ENCODE peak calls at places on chromosomes 4 and X, in five cellular contexts. One of them, this sample, is unnamed.

GRCh38 chrX:71923516-71923915 is 12.9 kb downstream of the NHSL2 start:
- DNase-seq in GM06990: no peak
- DNase-seq in K562: no peak
- DNase-seq in CD8-positive, alpha-beta T cell: no peak
- DNase-seq in neural progenitor cell: no peak
- DNase-seq in this sample: no peak

GRCh38 chr4:102799816-102800215 is 27.5 kb downstream of the UBE2D3 start:
- DNase-seq in GM06990: no peak
- DNase-seq in neural progenitor cell: no peak
- DNase-seq in CD8-positive, alpha-beta T cell: no peak
- DNase-seq in K562: no peak
- DNase-seq in this sample: no peak

GRCh38 chr4:11805837-11806236 is 377.1 kb upstream of the HS3ST1 start:
- DNase-seq in GM06990: no peak
- DNase-seq in K562: no peak
- DNase-seq in neural progenitor cell: peak; percentile 8
- DNase-seq in CD8-positive, alpha-beta T cell: no peak
- DNase-seq in this sample: peak; percentile 3

GRCh38 chr4:86934147-86934771 is 552 bp upstream of the AFF1 start:
- DNase-seq in neural progenitor cell: peak; percentile 35
- DNase-seq in GM06990: no peak
- DNase-seq in K562: no peak
- DNase-seq in CD8-positive, alpha-beta T cell: no peak
- DNase-seq in this sample: no peak

GRCh38 chrX:42102586-42103282 is 179.4 kb upstream of the CASK start:
- DNase-seq in GM06990: no peak
- DNase-seq in K562: no peak
- DNase-seq in neural progenitor cell: no peak
- DNase-seq in CD8-positive, alpha-beta T cell: no peak
- DNase-seq in this sample: no peak

GRCh38 chr4:5773271-5773555 is 62.2 kb downstream of the EVC start:
- DNase-seq in neural progenitor cell: no peak
- DNase-seq in K562: no peak
- DNase-seq in GM06990: no peak
- DNase-seq in CD8-positive, alpha-beta T cell: no peak
- DNase-seq in this sample: no peak

GRCh38 chr4:16524911-16525574 is 298.8 kb upstream of the TAPT1 start:
- DNase-seq in K562: no peak
- DNase-seq in CD8-positive, alpha-beta T cell: no peak
- DNase-seq in neural progenitor cell: no peak
- DNase-seq in GM06990: no peak
- DNase-seq in this sample: no peak

GRCh38 chrX:103063918-103064434 is at the start of gene BEX1:
- DNase-seq in CD8-positive, alpha-beta T cell: no peak
- DNase-seq in GM06990: no peak
- DNase-seq in K562: no peak
- DNase-seq in neural progenitor cell: peak; percentile 73
- DNase-seq in this sample: no peak

GRCh38 chrX:136689441-136689840 is 41.5 kb downstream of the CD40LG start:
- DNase-seq in CD8-positive, alpha-beta T cell: no peak
- DNase-seq in K562: no peak
- DNase-seq in GM06990: no peak
- DNase-seq in neural progenitor cell: peak; percentile 65
- DNase-seq in this sample: no peak

DNA sequence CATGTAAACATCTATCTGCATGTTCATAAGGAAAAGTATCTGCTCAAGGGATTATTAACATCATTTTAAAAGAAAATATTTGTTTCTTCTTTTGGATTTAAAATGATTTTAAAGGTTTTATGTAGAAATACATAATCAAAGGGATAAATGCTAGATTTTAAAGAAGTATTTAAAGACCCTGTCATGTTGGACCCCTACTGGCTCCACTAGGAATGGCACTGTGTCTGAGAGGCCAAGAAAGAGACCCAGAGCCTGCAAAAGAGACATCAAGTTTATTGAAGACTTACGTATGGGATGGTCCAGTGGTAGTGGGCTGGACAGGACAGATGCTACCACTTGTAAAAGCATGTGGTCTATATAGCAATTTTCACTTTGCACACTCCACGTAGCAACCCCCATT is 78.7 kb upstream of the PCDH18 start:
- DNase-seq in GM06990: no peak
- DNase-seq in neural progenitor cell: peak; percentile 35
- DNase-seq in CD8-positive, alpha-beta T cell: no peak
- DNase-seq in K562: no peak
- DNase-seq in this sample: no peak
- TF ChIP-seq CTCF in GM06990: peak; percentile 11
- TF ChIP-seq CTCF in neural progenitor cell: peak; percentile 71
- TF ChIP-seq CTCF in CD8-positive, alpha-beta T cell: no peak
- TF ChIP-seq CTCF in K562: no peak
- TF ChIP-seq CTCF in this sample: no peak

DNA sequence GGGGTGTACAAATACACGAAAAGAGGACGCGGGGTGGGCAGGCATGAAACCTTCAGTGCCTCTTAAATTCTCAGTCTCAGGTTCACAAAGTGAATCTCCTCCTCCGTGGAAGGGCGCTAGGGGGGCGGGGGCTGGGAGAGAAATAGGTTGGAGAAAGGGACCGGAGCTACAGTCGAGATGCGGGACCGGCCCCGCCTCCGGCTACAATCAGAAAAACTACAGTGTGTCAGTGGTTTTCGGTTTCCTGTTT is 3.4 kb downstream of the MAML3 start:
- DNase-seq in GM06990: no peak
- DNase-seq in K562: no peak
- DNase-seq in neural progenitor cell: no peak
- DNase-seq in CD8-positive, alpha-beta T cell: no peak
- DNase-seq in this sample: no peak
- TF ChIP-seq CTCF in GM06990: no peak
- TF ChIP-seq CTCF in K562: no peak
- TF ChIP-seq CTCF in neural progenitor cell: no peak
- TF ChIP-seq CTCF in CD8-positive, alpha-beta T cell: no peak
- TF ChIP-seq CTCF in this sample: no peak

DNA sequence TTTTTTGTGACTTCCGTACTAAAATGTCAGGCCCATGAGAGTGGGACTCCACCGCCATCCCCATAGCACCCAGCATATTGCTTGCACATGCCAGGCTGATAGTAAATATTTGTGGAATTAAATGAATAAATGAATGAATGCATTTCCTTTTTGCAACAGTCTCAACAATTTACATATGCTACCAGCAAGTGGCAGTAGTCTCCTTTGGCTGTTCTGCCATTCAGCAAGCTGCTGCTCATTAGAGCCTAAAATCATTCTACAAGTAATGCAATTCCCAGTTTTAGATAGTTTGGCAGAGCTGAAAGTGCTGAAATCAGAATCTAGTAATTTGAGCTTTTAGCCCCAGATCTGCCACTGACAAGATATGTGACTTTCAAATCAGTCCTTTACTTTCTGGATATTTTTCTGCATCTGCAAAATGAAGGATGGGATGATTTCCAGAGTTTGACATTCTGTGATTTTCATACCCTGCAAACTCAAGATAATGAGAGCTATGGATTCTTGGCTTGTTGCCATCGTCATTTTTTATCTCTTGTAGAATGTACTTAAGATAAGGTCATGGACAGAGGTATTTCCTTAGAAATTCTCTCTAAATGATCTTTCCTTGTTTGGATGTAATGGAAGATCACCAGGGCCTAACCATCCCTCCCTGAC is 35.7 kb upstream of the INTS6L start:
- DNase-seq in neural progenitor cell: peak; percentile 31
- DNase-seq in K562: peak; percentile 13
- DNase-seq in CD8-positive, alpha-beta T cell: no peak
- DNase-seq in GM06990: no peak
- DNase-seq in this sample: peak; percentile 18
- TF ChIP-seq CTCF in neural progenitor cell: peak; percentile 58
- TF ChIP-seq CTCF in K562: peak; percentile 70
- TF ChIP-seq CTCF in CD8-positive, alpha-beta T cell: peak; percentile 64
- TF ChIP-seq CTCF in GM06990: peak; percentile 57
- TF ChIP-seq CTCF in this sample: peak; percentile 19

DNA sequence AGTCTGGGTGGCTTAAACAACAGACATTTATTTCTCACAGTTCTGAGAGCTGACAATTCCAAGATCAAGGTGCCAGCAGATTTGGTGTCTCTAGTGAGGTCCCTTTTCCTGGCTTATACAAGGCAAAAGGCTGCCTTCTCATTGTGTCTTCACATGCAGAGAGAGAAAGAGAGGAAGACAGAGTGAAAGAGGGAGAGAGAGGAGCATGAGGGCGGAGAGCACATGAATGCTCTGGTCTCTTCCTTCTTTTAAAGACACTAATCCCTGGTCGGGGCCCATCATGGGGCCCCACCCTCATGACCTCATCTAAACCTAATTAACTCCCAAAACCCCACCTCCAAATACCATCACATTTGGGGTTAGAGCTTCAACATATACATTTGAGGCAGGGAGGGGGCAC is 62.9 kb downstream of the MMRN1 start:
- DNase-seq in GM06990: no peak
- DNase-seq in K562: no peak
- DNase-seq in neural progenitor cell: peak; percentile 34
- DNase-seq in CD8-positive, alpha-beta T cell: no peak
- DNase-seq in this sample: no peak
- TF ChIP-seq CTCF in GM06990: no peak
- TF ChIP-seq CTCF in K562: no peak
- TF ChIP-seq CTCF in neural progenitor cell: no peak
- TF ChIP-seq CTCF in CD8-positive, alpha-beta T cell: no peak
- TF ChIP-seq CTCF in this sample: no peak

GRCh38 chrX:43845776-43846175 is 36.5 kb downstream of the MAOB start:
- DNase-seq in GM06990: no peak
- DNase-seq in K562: no peak
- DNase-seq in CD8-positive, alpha-beta T cell: no peak
- DNase-seq in neural progenitor cell: no peak
- DNase-seq in this sample: no peak

GRCh38 chrX:43850612-43851011 is 31.6 kb downstream of the MAOB start:
- DNase-seq in neural progenitor cell: no peak
- DNase-seq in CD8-positive, alpha-beta T cell: no peak
- DNase-seq in K562: no peak
- DNase-seq in GM06990: no peak
- DNase-seq in this sample: no peak

GRCh38 chrX:43849173-43849572 is 33.1 kb downstream of the MAOB start:
- DNase-seq in neural progenitor cell: no peak
- DNase-seq in GM06990: no peak
- DNase-seq in K562: no peak
- DNase-seq in CD8-positive, alpha-beta T cell: no peak
- DNase-seq in this sample: no peak

GRCh38 chrX:43846558-43846957 is 35.7 kb downstream of the MAOB start:
- DNase-seq in K562: no peak
- DNase-seq in CD8-positive, alpha-beta T cell: no peak
- DNase-seq in GM06990: no peak
- DNase-seq in neural progenitor cell: no peak
- DNase-seq in this sample: no peak

DNA sequence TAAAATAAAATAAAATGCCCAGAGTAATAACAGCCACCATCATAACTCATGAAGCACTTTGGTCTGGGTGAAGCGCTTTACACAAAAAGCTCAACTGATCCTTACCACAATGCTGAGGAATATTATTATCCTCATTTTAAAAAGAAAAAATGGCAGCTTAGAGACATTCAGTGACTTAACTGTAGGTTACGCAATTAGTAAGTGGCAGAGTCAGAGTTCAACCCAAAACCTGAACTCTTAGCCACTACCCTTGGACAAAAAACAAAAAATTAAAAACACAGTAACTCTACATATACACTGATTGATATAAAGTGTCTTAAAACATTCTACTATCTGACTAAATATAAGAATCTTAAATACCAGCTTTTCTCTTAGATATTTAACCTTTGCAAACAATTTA is 34.9 kb downstream of the MAOB start:
- DNase-seq in GM06990: no peak
- DNase-seq in K562: no peak
- DNase-seq in CD8-positive, alpha-beta T cell: no peak
- DNase-seq in neural progenitor cell: no peak
- DNase-seq in this sample: no peak
- TF ChIP-seq CTCF in GM06990: no peak
- TF ChIP-seq CTCF in K562: no peak
- TF ChIP-seq CTCF in CD8-positive, alpha-beta T cell: no peak
- TF ChIP-seq CTCF in neural progenitor cell: no peak
- TF ChIP-seq CTCF in this sample: no peak

DNA sequence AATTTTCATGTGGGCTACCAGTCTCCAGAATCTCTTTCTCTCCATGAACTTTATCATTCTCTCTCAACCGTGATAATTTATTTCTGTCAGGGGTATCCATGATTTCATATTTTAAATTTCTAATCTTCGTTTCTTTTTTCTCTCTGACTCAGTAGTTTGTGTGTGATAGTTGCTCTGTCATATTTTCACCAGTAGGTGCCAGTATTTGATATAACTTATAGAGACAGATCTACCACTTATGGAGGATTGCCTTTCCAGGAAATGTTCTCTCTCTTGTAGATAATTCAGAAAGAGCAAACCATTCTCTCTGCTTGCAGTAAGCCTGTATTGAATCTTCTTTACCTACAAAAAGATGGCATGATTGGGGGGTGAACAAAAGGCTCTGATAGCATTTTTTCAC is 79.3 kb upstream of the DYNLT3 start:
- DNase-seq in neural progenitor cell: peak; percentile 21
- DNase-seq in CD8-positive, alpha-beta T cell: no peak
- DNase-seq in GM06990: no peak
- DNase-seq in K562: peak; percentile 26
- DNase-seq in this sample: peak; percentile 11
- TF ChIP-seq CTCF in neural progenitor cell: peak; percentile 59
- TF ChIP-seq CTCF in CD8-positive, alpha-beta T cell: peak; percentile 32
- TF ChIP-seq CTCF in GM06990: peak; percentile 50
- TF ChIP-seq CTCF in K562: peak; percentile 13
- TF ChIP-seq CTCF in this sample: no peak

DNA sequence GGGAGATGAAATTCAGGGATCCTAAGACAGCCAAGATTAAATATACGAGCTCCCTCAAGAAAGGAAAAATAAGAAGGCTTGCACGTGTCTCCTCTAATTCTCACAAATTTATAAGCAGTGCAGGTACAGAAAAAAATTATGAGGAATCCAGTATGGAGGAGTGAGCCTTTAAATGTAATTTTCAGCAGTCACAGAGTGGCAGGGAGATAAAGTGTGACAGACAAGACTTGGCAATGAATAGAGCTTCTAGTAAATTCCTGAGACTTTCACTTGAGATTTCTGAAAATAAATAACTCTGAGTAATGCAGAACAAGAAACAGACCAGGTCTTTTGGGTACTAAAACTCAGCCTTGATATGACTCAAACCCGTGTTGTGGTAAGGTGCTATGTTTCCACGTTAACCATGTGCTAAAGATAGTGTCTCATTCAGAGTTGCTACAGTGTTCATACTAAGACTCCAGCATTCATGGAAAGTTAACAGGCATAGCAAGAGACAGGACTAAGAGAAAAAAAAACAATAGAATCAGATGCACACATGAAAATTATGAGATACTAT is 119.8 kb downstream of the SPOCK3 start:
- DNase-seq in GM06990: peak; percentile 10
- DNase-seq in CD8-positive, alpha-beta T cell: no peak
- DNase-seq in neural progenitor cell: no peak
- DNase-seq in K562: no peak
- DNase-seq in this sample: no peak
- TF ChIP-seq CTCF in GM06990: no peak
- TF ChIP-seq CTCF in CD8-positive, alpha-beta T cell: no peak
- TF ChIP-seq CTCF in neural progenitor cell: no peak
- TF ChIP-seq CTCF in K562: no peak
- TF ChIP-seq CTCF in this sample: no peak

GRCh38 chrX:94831364-94831763 is 1157.4 kb downstream of the FAM133A start:
- DNase-seq in CD8-positive, alpha-beta T cell: no peak
- DNase-seq in neural progenitor cell: peak; percentile 8
- DNase-seq in GM06990: no peak
- DNase-seq in K562: no peak
- DNase-seq in this sample: no peak
- TF ChIP-seq CTCF in CD8-positive, alpha-beta T cell: no peak
- TF ChIP-seq CTCF in neural progenitor cell: peak; percentile 72
- TF ChIP-seq CTCF in GM06990: peak; percentile 61
- TF ChIP-seq CTCF in K562: no peak
- TF ChIP-seq CTCF in this sample: no peak

This sample was measured in GM20000.